ENCODE peak calls at places on chromosomes 1 and 21, in six cellular contexts. One of them, this sample, is unnamed.

GRCh38 chr1:98963359-98963758 is 41.3 kb downstream of the PLPPR5 start:
- DNase-seq in MM.1S: no peak
- DNase-seq in hepatocyte: no peak
- DNase-seq in fibroblast of lung: no peak
- DNase-seq in IMR-90: peak
- DNase-seq in endothelial cell of umbilical vein: no peak
- DNase-seq in this sample: no peak

GRCh38 chr1:3564921-3565831 is 46.1 kb downstream of the MEGF6 start:
- DNase-seq in MM.1S: peak
- DNase-seq in hepatocyte: peak
- DNase-seq in fibroblast of lung: peak
- DNase-seq in IMR-90: peak
- DNase-seq in endothelial cell of umbilical vein: peak
- DNase-seq in this sample: peak

GRCh38 chr1:63867429-63868176 is 93.8 kb downstream of the ROR1 start:
- DNase-seq in MM.1S: no peak
- DNase-seq in hepatocyte: no peak
- DNase-seq in fibroblast of lung: no peak
- DNase-seq in IMR-90: no peak
- DNase-seq in endothelial cell of umbilical vein: no peak
- DNase-seq in this sample: no peak

GRCh38 chr1:115252585-115252984 is 85.5 kb downstream of the NGF start:
- DNase-seq in MM.1S: no peak
- DNase-seq in hepatocyte: no peak
- DNase-seq in fibroblast of lung: no peak
- DNase-seq in IMR-90: no peak
- DNase-seq in endothelial cell of umbilical vein: no peak
- DNase-seq in this sample: no peak

GRCh38 chr1:45815667-45816458 is 12.5 kb downstream of the MAST2 start:
- DNase-seq in MM.1S: no peak
- DNase-seq in hepatocyte: no peak
- DNase-seq in fibroblast of lung: no peak
- DNase-seq in IMR-90: peak
- DNase-seq in endothelial cell of umbilical vein: peak
- DNase-seq in this sample: peak

GRCh38 chr1:241482761-241483250 is 36.7 kb downstream of the FH start:
- DNase-seq in MM.1S: no peak
- DNase-seq in hepatocyte: no peak
- DNase-seq in fibroblast of lung: peak
- DNase-seq in IMR-90: peak
- DNase-seq in endothelial cell of umbilical vein: peak
- DNase-seq in this sample: peak

GRCh38 chr1:201740609-201741231 is 88.2 kb upstream of the IPO9 start:
- DNase-seq in MM.1S: peak
- DNase-seq in hepatocyte: no peak
- DNase-seq in fibroblast of lung: no peak
- DNase-seq in IMR-90: no peak
- DNase-seq in endothelial cell of umbilical vein: no peak
- DNase-seq in this sample: no peak

GRCh38 chr1:44086722-44087474 is 31.7 kb upstream of the KLF17 start:
- DNase-seq in MM.1S: no peak
- DNase-seq in hepatocyte: no peak
- DNase-seq in fibroblast of lung: no peak
- DNase-seq in IMR-90: no peak
- DNase-seq in endothelial cell of umbilical vein: no peak
- DNase-seq in this sample: no peak

GRCh38 chr1:117679868-117680267 is 74.0 kb downstream of the TENT5C start:
- DNase-seq in MM.1S: no peak
- DNase-seq in hepatocyte: no peak
- DNase-seq in fibroblast of lung: no peak
- DNase-seq in IMR-90: no peak
- DNase-seq in endothelial cell of umbilical vein: no peak
- DNase-seq in this sample: no peak

GRCh38 chr1:176557543-176558258 is 94.7 kb downstream of the PAPPA2 start:
- DNase-seq in MM.1S: no peak
- DNase-seq in hepatocyte: peak
- DNase-seq in fibroblast of lung: no peak
- DNase-seq in IMR-90: no peak
- DNase-seq in endothelial cell of umbilical vein: no peak
- DNase-seq in this sample: peak

GRCh38 chr1:115469703-115470476 is 131.8 kb upstream of the NGF start:
- DNase-seq in MM.1S: no peak
- DNase-seq in hepatocyte: peak
- DNase-seq in fibroblast of lung: peak
- DNase-seq in IMR-90: peak
- DNase-seq in endothelial cell of umbilical vein: peak
- DNase-seq in this sample: peak

GRCh38 chr1:79151006-79151796 is 144.7 kb upstream of the ADGRL4 start:
- DNase-seq in MM.1S: no peak
- DNase-seq in hepatocyte: no peak
- DNase-seq in fibroblast of lung: peak
- DNase-seq in IMR-90: peak
- DNase-seq in endothelial cell of umbilical vein: peak
- DNase-seq in this sample: peak

GRCh38 chr1:205922314-205922713 is 20.9 kb downstream of the SLC26A9 start:
- DNase-seq in MM.1S: no peak
- DNase-seq in hepatocyte: no peak
- DNase-seq in fibroblast of lung: no peak
- DNase-seq in IMR-90: no peak
- DNase-seq in endothelial cell of umbilical vein: no peak
- DNase-seq in this sample: no peak

GRCh38 chr1:209583408-209583807 is at the start of gene CAMK1G:
- DNase-seq in MM.1S: no peak
- DNase-seq in hepatocyte: peak
- DNase-seq in fibroblast of lung: peak
- DNase-seq in IMR-90: peak
- DNase-seq in endothelial cell of umbilical vein: no peak
- DNase-seq in this sample: peak

GRCh38 chr1:63294797-63295594 is 27.4 kb upstream of the FOXD3 start:
- DNase-seq in MM.1S: no peak
- DNase-seq in hepatocyte: no peak
- DNase-seq in fibroblast of lung: no peak
- DNase-seq in IMR-90: no peak
- DNase-seq in endothelial cell of umbilical vein: no peak
- DNase-seq in this sample: no peak

GRCh38 chr1:173150795-173151194 is 56.3 kb downstream of the TNFSF4 start:
- DNase-seq in MM.1S: no peak
- DNase-seq in hepatocyte: no peak
- DNase-seq in fibroblast of lung: no peak
- DNase-seq in IMR-90: no peak
- DNase-seq in endothelial cell of umbilical vein: no peak
- DNase-seq in this sample: peak

GRCh38 chr1:32767156-32767555 is 50.0 kb downstream of the YARS1 start:
- DNase-seq in MM.1S: no peak
- DNase-seq in hepatocyte: no peak
- DNase-seq in fibroblast of lung: no peak
- DNase-seq in IMR-90: no peak
- DNase-seq in endothelial cell of umbilical vein: no peak
- DNase-seq in this sample: no peak

GRCh38 chr1:113768916-113769598 is 9.8 kb upstream of the PHTF1 start:
- DNase-seq in MM.1S: no peak
- DNase-seq in hepatocyte: no peak
- DNase-seq in fibroblast of lung: no peak
- DNase-seq in IMR-90: no peak
- DNase-seq in endothelial cell of umbilical vein: no peak
- DNase-seq in this sample: no peak

GRCh38 chr1:228265167-228265566 is 57.3 kb downstream of the OBSCN start:
- DNase-seq in MM.1S: no peak
- DNase-seq in hepatocyte: no peak
- DNase-seq in fibroblast of lung: peak
- DNase-seq in IMR-90: peak
- DNase-seq in endothelial cell of umbilical vein: peak
- DNase-seq in this sample: peak

GRCh38 chr21:35641271-35642016 is 418.9 kb downstream of the SETD4 start:
- DNase-seq in MM.1S: no peak
- DNase-seq in hepatocyte: no peak
- DNase-seq in fibroblast of lung: peak
- DNase-seq in IMR-90: peak
- DNase-seq in endothelial cell of umbilical vein: no peak
- DNase-seq in this sample: no peak

GRCh38 chr1:92711473-92712165 is 73.3 kb downstream of the EVI5 start:
- DNase-seq in MM.1S: no peak
- DNase-seq in hepatocyte: peak
- DNase-seq in fibroblast of lung: no peak
- DNase-seq in IMR-90: no peak
- DNase-seq in endothelial cell of umbilical vein: no peak
- DNase-seq in this sample: no peak

GRCh38 chr1:211833174-211833820 is 2.7 kb upstream of the LPGAT1 start:
- DNase-seq in MM.1S: no peak
- DNase-seq in hepatocyte: no peak
- DNase-seq in fibroblast of lung: no peak
- DNase-seq in IMR-90: no peak
- DNase-seq in endothelial cell of umbilical vein: no peak
- DNase-seq in this sample: no peak

GRCh38 chr1:234486858-234487830 is 8.2 kb upstream of the TARBP1 start:
- DNase-seq in MM.1S: peak
- DNase-seq in hepatocyte: peak
- DNase-seq in fibroblast of lung: peak
- DNase-seq in IMR-90: peak
- DNase-seq in endothelial cell of umbilical vein: peak
- DNase-seq in this sample: peak

GRCh38 chr21:43369124-43369523 is 57.8 kb downstream of the SIK1 start:
- DNase-seq in MM.1S: no peak
- DNase-seq in hepatocyte: peak
- DNase-seq in fibroblast of lung: no peak
- DNase-seq in IMR-90: peak
- DNase-seq in endothelial cell of umbilical vein: no peak
- DNase-seq in this sample: peak

GRCh38 chr1:212432706-212433576 is at the start of gene NENF:
- DNase-seq in MM.1S: peak
- DNase-seq in hepatocyte: peak
- DNase-seq in fibroblast of lung: peak
- DNase-seq in IMR-90: peak
- DNase-seq in endothelial cell of umbilical vein: peak
- DNase-seq in this sample: peak

GRCh38 chr1:210089848-210090247 is 142.7 kb upstream of the SERTAD4 start:
- DNase-seq in MM.1S: peak
- DNase-seq in hepatocyte: no peak
- DNase-seq in fibroblast of lung: no peak
- DNase-seq in IMR-90: peak
- DNase-seq in endothelial cell of umbilical vein: no peak
- DNase-seq in this sample: peak

GRCh38 chr1:89735449-89735848 is 85.4 kb upstream of the LRRC8D start:
- DNase-seq in MM.1S: no peak
- DNase-seq in hepatocyte: no peak
- DNase-seq in fibroblast of lung: no peak
- DNase-seq in IMR-90: no peak
- DNase-seq in endothelial cell of umbilical vein: no peak
- DNase-seq in this sample: no peak
- H2AFZ ChIP-seq in MM.1S: no peak
- H2AFZ ChIP-seq in hepatocyte: no peak
- H2AFZ ChIP-seq in fibroblast of lung: no peak
- H2AFZ ChIP-seq in IMR-90: no peak
- H2AFZ ChIP-seq in endothelial cell of umbilical vein: no peak
- H2AFZ ChIP-seq in this sample: no peak

GRCh38 chr1:58201492-58202106 is 344.9 kb downstream of the OMA1 start:
- DNase-seq in MM.1S: no peak
- DNase-seq in hepatocyte: no peak
- DNase-seq in fibroblast of lung: no peak
- DNase-seq in IMR-90: no peak
- DNase-seq in endothelial cell of umbilical vein: no peak
- DNase-seq in this sample: no peak

GRCh38 chr1:58197811-58198210 is 348.7 kb downstream of the OMA1 start:
- DNase-seq in MM.1S: no peak
- DNase-seq in hepatocyte: no peak
- DNase-seq in fibroblast of lung: no peak
- DNase-seq in IMR-90: no peak
- DNase-seq in endothelial cell of umbilical vein: no peak
- DNase-seq in this sample: no peak

GRCh38 chr1:58204284-58204683 is 342.2 kb downstream of the OMA1 start:
- DNase-seq in MM.1S: no peak
- DNase-seq in hepatocyte: no peak
- DNase-seq in fibroblast of lung: no peak
- DNase-seq in IMR-90: no peak
- DNase-seq in endothelial cell of umbilical vein: no peak
- DNase-seq in this sample: no peak

GRCh38 chr1:58200437-58200836 is 346.1 kb downstream of the OMA1 start:
- DNase-seq in MM.1S: no peak
- DNase-seq in hepatocyte: no peak
- DNase-seq in fibroblast of lung: no peak
- DNase-seq in IMR-90: no peak
- DNase-seq in endothelial cell of umbilical vein: no peak
- DNase-seq in this sample: no peak
- H3K27ac ChIP-seq in MM.1S: no peak
- H3K27ac ChIP-seq in hepatocyte: no peak
- H3K27ac ChIP-seq in fibroblast of lung: no peak
- H3K27ac ChIP-seq in IMR-90: no peak
- H3K27ac ChIP-seq in endothelial cell of umbilical vein: no peak
- H3K27ac ChIP-seq in this sample: no peak

GRCh38 chr1:202966006-202966904 is 802 bp downstream of the CYB5R1 start:
- DNase-seq in MM.1S: no peak
- DNase-seq in hepatocyte: no peak
- DNase-seq in fibroblast of lung: no peak
- DNase-seq in IMR-90: no peak
- DNase-seq in endothelial cell of umbilical vein: peak
- DNase-seq in this sample: no peak

GRCh38 chr1:202967684-202968281 is 726 bp upstream of the CYB5R1 start:
- DNase-seq in MM.1S: peak
- DNase-seq in hepatocyte: peak
- DNase-seq in fibroblast of lung: no peak
- DNase-seq in IMR-90: no peak
- DNase-seq in endothelial cell of umbilical vein: peak
- DNase-seq in this sample: no peak

GRCh38 chr1:202968351-202968750 is 1.3 kb upstream of the CYB5R1 start:
- DNase-seq in MM.1S: no peak
- DNase-seq in hepatocyte: no peak
- DNase-seq in fibroblast of lung: no peak
- DNase-seq in IMR-90: no peak
- DNase-seq in endothelial cell of umbilical vein: no peak
- DNase-seq in this sample: no peak

GRCh38 chr1:202964755-202965440 is 2.2 kb downstream of the CYB5R1 start:
- DNase-seq in MM.1S: no peak
- DNase-seq in hepatocyte: no peak
- DNase-seq in fibroblast of lung: no peak
- DNase-seq in IMR-90: peak
- DNase-seq in endothelial cell of umbilical vein: no peak
- DNase-seq in this sample: no peak

GRCh38 chr1:202965441-202965821 is 1.6 kb downstream of the CYB5R1 start:
- DNase-seq in MM.1S: no peak
- DNase-seq in hepatocyte: no peak
- DNase-seq in fibroblast of lung: no peak
- DNase-seq in IMR-90: no peak
- DNase-seq in endothelial cell of umbilical vein: no peak
- DNase-seq in this sample: no peak
- H3K4me3 ChIP-seq in MM.1S: no peak
- H3K4me3 ChIP-seq in hepatocyte: no peak
- H3K4me3 ChIP-seq in fibroblast of lung: no peak
- H3K4me3 ChIP-seq in IMR-90: no peak
- H3K4me3 ChIP-seq in endothelial cell of umbilical vein: no peak
- H3K4me3 ChIP-seq in this sample: no peak

DNA sequence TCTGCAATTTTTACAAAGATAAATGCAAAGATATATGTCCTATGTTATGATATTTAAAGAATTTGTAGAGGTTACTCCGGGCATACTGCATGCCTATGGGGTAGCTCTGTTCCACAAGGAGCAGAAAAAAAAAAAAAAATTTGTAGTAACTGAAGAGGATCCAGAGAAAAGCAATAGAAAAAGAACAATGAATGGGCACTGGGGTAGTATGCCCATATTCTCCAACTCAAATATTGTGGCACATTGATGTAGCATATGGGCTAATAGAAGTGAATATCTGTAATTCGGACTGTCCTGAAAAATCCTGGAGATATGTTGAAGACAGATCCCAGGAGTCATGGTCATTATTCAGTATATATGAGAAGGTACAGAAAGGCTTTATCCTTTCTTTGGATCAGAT is 1.1 kb upstream of the AKIRIN1 start:
- DNase-seq in MM.1S: no peak
- DNase-seq in hepatocyte: no peak
- DNase-seq in fibroblast of lung: no peak
- DNase-seq in IMR-90: no peak
- DNase-seq in endothelial cell of umbilical vein: no peak
- DNase-seq in this sample: no peak
- H2AFZ ChIP-seq in MM.1S: peak
- H2AFZ ChIP-seq in hepatocyte: peak
- H2AFZ ChIP-seq in fibroblast of lung: no peak
- H2AFZ ChIP-seq in IMR-90: no peak
- H2AFZ ChIP-seq in endothelial cell of umbilical vein: peak
- H2AFZ ChIP-seq in this sample: peak